ENCODE peak calls at places on chromosomes 3 and 15, in six cellular contexts. Z, R, B, K, G and E are unnamed samples.

GRCh38 chr15:81781316-81781868 is 264.4 kb downstream of the MEX3B start:
- DNase-seq in Z (no peak), B (no peak), R (no peak), G (no peak), K (no peak), E (no peak)

GRCh38 chr3:178325330-178325729 is 210.9 kb upstream of the KCNMB2 start:
- DNase-seq in R (peak; percentile 3), B (no peak), K (peak; percentile 43), G (no peak), Z (no peak), E (no peak)

GRCh38 chr3:132256984-132257383 is 60.2 kb upstream of the ACP3 start:
- DNase-seq in K (peak; percentile 46), R (peak; percentile 39), B (peak; percentile 41), Z (no peak), G (no peak), E (no peak)

GRCh38 chr3:192833177-192833890 is 84.3 kb downstream of the MB21D2 start:
- DNase-seq in B (no peak), G (no peak), Z (no peak), K (peak; percentile 80), R (no peak), E (no peak)

GRCh38 chr3:42213417-42213816 is 52.6 kb downstream of the CCK start:
- DNase-seq in R (no peak), B (no peak), G (no peak), Z (no peak), K (no peak), E (no peak)

GRCh38 chr15:39255760-39256159 is 325.1 kb upstream of the THBS1 start:
- DNase-seq in Z (no peak), B (no peak), K (no peak), G (no peak), R (no peak), E (no peak)

GRCh38 chr3:158845748-158846350 is 44.0 kb downstream of the MFSD1 start:
- DNase-seq in R (peak; percentile 74), G (no peak), K (peak; percentile 34), Z (no peak), B (peak; percentile 22), E (peak; percentile 9)

GRCh38 chr15:47674576-47675232 is 42.6 kb upstream of the SEMA6D start:
- DNase-seq in R (no peak), Z (no peak), K (no peak), G (no peak), B (no peak), E (no peak)

GRCh38 chr3:48268381-48268935 is 27.6 kb downstream of the ZNF589 start:
- DNase-seq in G (no peak), K (no peak), Z (peak; percentile 52), B (no peak), R (peak; percentile 75), E (peak; percentile 68)

GRCh38 chr3:113219605-113220300 is 8.4 kb downstream of the BOC start:
- DNase-seq in G (no peak), Z (no peak), B (no peak), K (no peak), R (no peak), E (no peak)

GRCh38 chr3:143972155-143972494 is 502 bp downstream of the DIPK2A start:
- DNase-seq in G (no peak), R (no peak), Z (peak; percentile 20), K (no peak), B (no peak), E (no peak)

GRCh38 chr3:160755776-160756304 is at the start of gene PPM1L:
- DNase-seq in Z (peak; percentile 23), R (peak; percentile 54), K (peak; percentile 57), G (peak; percentile 68), B (peak; percentile 55), E (peak; percentile 38)

GRCh38 chr3:1578105-1578833 is 485.4 kb downstream of the CNTN6 start:
- DNase-seq in K (no peak), Z (no peak), G (no peak), R (no peak), B (no peak), E (no peak)

GRCh38 chr15:42063122-42063848 is 31.1 kb downstream of the PLA2G4D start:
- DNase-seq in R (no peak), G (no peak), K (no peak), B (no peak), Z (no peak), E (no peak)

GRCh38 chr3:12303532-12303931 is 14.7 kb downstream of the PPARG start:
- DNase-seq in G (no peak), B (no peak), K (peak; percentile 88), R (no peak), Z (no peak), E (no peak)

GRCh38 chr15:92667291-92667904 is 11.8 kb upstream of the FAM174B start:
- DNase-seq in R (no peak), G (no peak), B (no peak), Z (no peak), K (no peak), E (no peak)

GRCh38 chr15:84685304-84685703 is 27.3 kb upstream of the NMB start:
- DNase-seq in Z (no peak), B (no peak), R (peak; percentile 16), G (peak; percentile 41), K (peak; percentile 90), E (no peak)

GRCh38 chr3:20380310-20380709 is 194.3 kb upstream of the SGO1 start:
- DNase-seq in G (no peak), Z (no peak), R (no peak), B (no peak), K (no peak), E (no peak)

GRCh38 chr15:53759333-53759975 is at the start of gene WDR72:
- DNase-seq in B (peak; percentile 78), K (no peak), G (no peak), R (no peak), Z (no peak), E (no peak)

GRCh38 chr15:92655178-92655995 is at the start of gene FAM174B:
- DNase-seq in Z (no peak), R (no peak), B (peak; percentile 71), G (peak; percentile 60), K (peak; percentile 6), E (no peak)

GRCh38 chr3:46997453-46998091 is 18.1 kb downstream of the NBEAL2 start:
- DNase-seq in G (peak; percentile 20), B (no peak), R (no peak), Z (no peak), K (no peak), E (no peak)

GRCh38 chr15:34239151-34239761 is 14.4 kb downstream of the EMC4 start:
- DNase-seq in R (peak; percentile 52), B (no peak), Z (no peak), G (no peak), K (peak; percentile 92), E (no peak)

GRCh38 chr3:52280046-52280445 is 1.6 kb upstream of the WDR82 start:
- DNase-seq in B (no peak), R (no peak), K (no peak), Z (no peak), G (no peak), E (no peak)

GRCh38 chr3:113769551-113769950 is 22.7 kb downstream of the ATP6V1A start:
- DNase-seq in Z (no peak), G (no peak), R (no peak), B (no peak), K (peak; percentile 47), E (no peak)

GRCh38 chr3:141370065-141370533 is 1.8 kb downstream of the ZBTB38 start:
- DNase-seq in R (peak; percentile 34), G (no peak), K (peak; percentile 79), Z (no peak), B (peak; percentile 23), E (peak; percentile 60)